ENCODE peak calls at places on chromosomes 11 and 22, in nine cellular contexts. C, D, W, U, K, T, Z, I and Y are unnamed samples.

GRCh38 chr11:79237676-79238075 is 203.2 kb downstream of the TENM4 start:
- DNase-seq in C (peak; percentile 82), D (no peak), W (no peak), U (no peak), K (no peak), T (no peak), Z (no peak), I (peak; percentile 73), Y (no peak)

GRCh38 chr11:76830639-76831312 is 29.9 kb upstream of the ACER3 start:
- DNase-seq in C (peak; percentile 52), D (no peak), W (peak; percentile 78), U (no peak), K (no peak), T (no peak), Z (no peak), I (peak; percentile 51), Y (no peak)

GRCh38 chr11:47166368-47166767 is 10.3 kb downstream of the ARFGAP2 start:
- DNase-seq in C (no peak), D (no peak), W (no peak), U (no peak), K (no peak), T (no peak), Z (no peak), I (no peak), Y (no peak)

GRCh38 chr11:67167086-67167485 is 48.0 kb downstream of the KDM2A start:
- DNase-seq in C (no peak), D (no peak), W (no peak), U (no peak), K (no peak), T (no peak), Z (no peak), I (peak; percentile 19), Y (no peak)

GRCh38 chr11:98047647-98048046 is 973.1 kb upstream of the CNTN5 start:
- DNase-seq in C (no peak), D (no peak), W (no peak), U (no peak), K (no peak), T (no peak), Z (no peak), I (no peak), Y (no peak)

GRCh38 chr22:29663230-29663826 is 56.5 kb upstream of the CABP7 start:
- DNase-seq in C (peak; percentile 89), D (no peak), W (no peak), U (no peak), K (no peak), T (no peak), Z (no peak), I (no peak), Y (no peak)

GRCh38 chr11:35619030-35619753 is 932 bp downstream of the FJX1 start:
- DNase-seq in C (peak; percentile 46), D (peak; percentile 66), W (peak; percentile 43), U (peak; percentile 26), K (no peak), T (no peak), Z (no peak), I (peak; percentile 35), Y (peak; percentile 55)

GRCh38 chr22:17352798-17353197 is 16.5 kb upstream of the CECR2 start:
- DNase-seq in C (no peak), D (no peak), W (no peak), U (no peak), K (no peak), T (no peak), Z (no peak), I (no peak), Y (no peak)

GRCh38 chr22:20430641-20431519 is 6.7 kb downstream of the SCARF2 start:
- DNase-seq in C (peak; percentile 45), D (peak; percentile 80), W (peak; percentile 61), U (peak; percentile 36), K (no peak), T (no peak), Z (no peak), I (no peak), Y (peak; percentile 64)

GRCh38 chr11:115695677-115696451 is 191.6 kb upstream of the CADM1 start:
- DNase-seq in C (no peak), D (no peak), W (no peak), U (no peak), K (no peak), T (no peak), Z (no peak), I (no peak), Y (no peak)

GRCh38 chr11:1341928-1342524 is 32.6 kb upstream of the TOLLIP start:
- DNase-seq in C (peak; percentile 33), D (peak; percentile 15), W (no peak), U (no peak), K (peak; percentile 51), T (no peak), Z (no peak), I (peak; percentile 8), Y (no peak)

GRCh38 chr11:32262367-32262766 is 171.5 kb downstream of the RCN1 start:
- DNase-seq in C (no peak), D (no peak), W (no peak), U (no peak), K (no peak), T (no peak), Z (no peak), I (no peak), Y (no peak)

GRCh38 chr11:20397281-20397680 is 9.8 kb downstream of the PRMT3 start:
- DNase-seq in C (peak; percentile 63), D (no peak), W (peak; percentile 42), U (no peak), K (peak; percentile 23), T (no peak), Z (no peak), I (peak; percentile 48), Y (peak; percentile 10)

GRCh38 chr11:45148276-45148675 is 1.8 kb downstream of the PRDM11 start:
- DNase-seq in C (no peak), D (no peak), W (no peak), U (no peak), K (no peak), T (no peak), Z (no peak), I (no peak), Y (no peak)

GRCh38 chr11:126189109-126189929 is 22.1 kb downstream of the RPUSD4 start:
- DNase-seq in C (no peak), D (peak; percentile 43), W (no peak), U (no peak), K (no peak), T (no peak), Z (no peak), I (no peak), Y (no peak)

GRCh38 chr11:46178542-46178941 is 57.3 kb upstream of the PHF21A start:
- DNase-seq in C (no peak), D (no peak), W (no peak), U (no peak), K (no peak), T (no peak), Z (no peak), I (no peak), Y (no peak)

GRCh38 chr11:2086239-2087040 is 52.7 kb downstream of the IGF2 start:
- DNase-seq in C (no peak), D (peak; percentile 53), W (no peak), U (no peak), K (no peak), T (no peak), Z (peak; percentile 17), I (no peak), Y (no peak)

GRCh38 chr11:76347391-76347790 is 33.5 kb downstream of the THAP12 start:
- DNase-seq in C (peak; percentile 30), D (no peak), W (peak; percentile 14), U (no peak), K (no peak), T (no peak), Z (no peak), I (no peak), Y (no peak)

GRCh38 chr11:14446701-14447169 is 52.9 kb downstream of the COPB1 start:
- DNase-seq in C (no peak), D (no peak), W (no peak), U (no peak), K (no peak), T (no peak), Z (no peak), I (peak; percentile 20), Y (no peak)

GRCh38 chr11:75199412-75199955 is 41.1 kb upstream of the TPBGL start:
- DNase-seq in C (no peak), D (peak; percentile 38), W (no peak), U (no peak), K (no peak), T (no peak), Z (no peak), I (no peak), Y (no peak)

GRCh38 chr11:57823859-57824258 is 62.3 kb downstream of the CTNND1 start:
- DNase-seq in C (no peak), D (no peak), W (no peak), U (no peak), K (no peak), T (no peak), Z (no peak), I (no peak), Y (no peak)

GRCh38 chr11:112453601-112454577 is 193.2 kb upstream of the PLET1 start:
- DNase-seq in C (peak; percentile 40), D (peak; percentile 70), W (peak; percentile 80), U (no peak), K (no peak), T (no peak), Z (peak; percentile 56), I (peak; percentile 19), Y (peak; percentile 51)

GRCh38 chr11:118343248-118343647 is 743 bp upstream of the CD3D start:
- DNase-seq in C (no peak), D (no peak), W (no peak), U (no peak), K (no peak), T (no peak), Z (no peak), I (no peak), Y (no peak)

GRCh38 chr11:19845633-19846032 is 133.0 kb downstream of the NAV2 start:
- DNase-seq in C (no peak), D (no peak), W (no peak), U (no peak), K (no peak), T (no peak), Z (no peak), I (no peak), Y (no peak)

GRCh38 chr22:45420011-45420410 is 6.5 kb downstream of the RIBC2 start:
- DNase-seq in C (no peak), D (no peak), W (no peak), U (no peak), K (no peak), T (no peak), Z (no peak), I (no peak), Y (no peak)

GRCh38 chr11:50298182-50298988 is 265.7 kb downstream of the OR4C45 start:
- DNase-seq in C (no peak), D (no peak), W (no peak), U (peak; percentile 21), K (no peak), T (no peak), Z (no peak), I (no peak), Y (no peak)